ENCODE peak calls at places on chromosome 1, in five cellular contexts. C is left lung, R is psoas muscle, T is lower lobe of right lung, O is body of pancreas. P is an unnamed sample.

GRCh38 chr1:60436148-60436547 is 362.6 kb upstream of the C1orf87 start:
- DNase-seq in T (no peak), C (no peak), R (no peak), O (no peak), P (no peak)

GRCh38 chr1:231631717-231632116 is 5.1 kb downstream of the DISC1 start:
- DNase-seq in O (no peak), T (no peak), R (no peak), C (no peak), P (no peak)

GRCh38 chr1:6128276-6129081 is 51.6 kb downstream of the CHD5 start:
- DNase-seq in R (peak; percentile 49), O (no peak), T (peak; percentile 44), C (no peak), P (no peak)

GRCh38 chr1:113946112-113946511 is 17.0 kb downstream of the HIPK1 start:
- DNase-seq in O (no peak), R (no peak), C (no peak), T (no peak), P (no peak)

GRCh38 chr1:175162955-175163354 is 29.6 kb downstream of the KIAA0040 start:
- DNase-seq in R (no peak), O (no peak), C (no peak), T (no peak), P (no peak)

GRCh38 chr1:231210126-231210525 is 30.9 kb upstream of the GNPAT start:
- DNase-seq in C (no peak), T (no peak), R (no peak), O (no peak), P (no peak)

GRCh38 chr1:84758968-84759491 is 68.8 kb upstream of the SSX2IP start:
- DNase-seq in O (peak; percentile 24), T (no peak), R (no peak), C (peak; percentile 43), P (no peak)

GRCh38 chr1:58017641-58018040 is 528.9 kb downstream of the OMA1 start:
- DNase-seq in C (no peak), R (no peak), T (no peak), O (no peak), P (no peak)

GRCh38 chr1:27341525-27342252 is at the start of gene SYTL1:
- DNase-seq in R (no peak), C (peak; percentile 76), O (peak; percentile 84), T (peak; percentile 81), P (no peak)

DNA sequence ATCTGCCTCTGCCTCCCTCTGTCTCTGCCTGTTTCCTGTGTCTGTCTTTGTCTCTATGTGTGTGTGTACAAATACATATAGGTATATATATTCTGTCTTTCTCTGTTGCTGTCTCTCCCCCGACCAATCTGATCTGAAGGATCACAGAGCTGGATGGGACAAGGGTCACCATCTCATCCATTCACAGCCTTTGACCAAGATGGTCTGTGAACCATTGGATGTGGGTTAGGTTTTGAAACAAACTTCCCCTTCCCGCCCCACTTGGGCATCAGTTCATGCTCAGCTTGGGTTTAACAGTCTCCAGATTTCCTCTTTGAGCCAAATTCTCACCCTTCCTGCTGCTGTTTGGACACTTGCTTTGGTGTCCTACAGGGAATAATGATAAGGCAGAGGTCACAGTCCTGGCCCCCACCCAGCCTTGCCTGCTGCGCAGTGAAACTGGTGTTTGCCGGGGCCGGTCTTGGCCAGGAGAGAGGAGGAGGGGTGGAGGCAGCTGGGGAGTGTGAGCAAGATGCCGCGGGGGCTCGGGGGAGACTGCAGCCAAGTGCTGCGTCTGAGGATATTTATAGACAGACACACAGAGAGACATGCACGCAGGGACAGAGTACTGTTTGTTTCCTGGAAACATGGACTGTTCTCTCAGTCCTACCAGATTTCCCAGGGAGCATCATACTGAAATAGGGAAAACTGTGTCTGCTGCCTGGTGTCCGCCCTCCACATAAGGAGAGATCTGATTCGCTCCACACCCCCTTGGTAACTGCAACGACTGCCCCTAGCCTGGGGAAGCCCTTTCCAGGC is 27.0 kb upstream of the BTG2 start:
- DNase-seq in R (peak; percentile 98), T (peak; percentile 73), C (peak; percentile 72), O (peak; percentile 89), P (peak; percentile 98)
- TF ChIP-seq CTCF in R (no peak), T (no peak), C (no peak), O (no peak), P (no peak)

GRCh38 chr1:116664366-116664983 is 3.1 kb downstream of the IGSF3 start:
- DNase-seq in O (no peak), R (no peak), T (no peak), C (no peak), P (no peak)
- H3K27ac ChIP-seq in O (no peak overlapping the region), R (no peak overlapping the region), T (no peak overlapping the region), C (no peak overlapping the region), P (no peak overlapping the region)

DNA sequence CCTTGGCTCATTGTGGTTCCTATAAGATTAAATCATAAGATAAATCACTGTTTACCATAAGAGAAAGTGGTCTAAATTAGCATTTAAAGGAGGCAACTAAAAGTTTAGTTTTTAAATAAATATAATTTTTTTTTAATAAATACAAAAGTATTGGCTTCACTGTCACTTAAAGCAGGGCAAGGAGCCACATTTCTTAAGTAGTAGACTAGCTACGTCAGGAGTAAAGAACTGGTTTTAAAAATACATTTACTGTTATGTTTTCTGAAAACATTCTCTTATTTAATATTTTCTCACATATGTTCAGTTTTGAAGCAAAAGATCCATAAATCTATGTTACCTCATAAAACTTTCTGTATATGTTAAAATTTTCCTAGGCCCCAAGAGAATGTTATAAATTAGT is 2.2 kb downstream of the ANGPTL1 start:
- DNase-seq in O (no peak), R (no peak), T (no peak), C (no peak), P (no peak)
- H3K4me3 ChIP-seq in O (no peak overlapping the region), R (peak overlapping the region; percentile 72), T (peak overlapping the region; percentile 35), C (no peak overlapping the region), P (peak overlapping the region; percentile 67)

GRCh38 chr1:17005365-17005740 is 6.4 kb downstream of the ATP13A2 start:
- DNase-seq in T (no peak), O (no peak), R (peak; percentile 35), C (no peak), P (no peak)
- TF ChIP-seq CTCF in T (no peak), O (no peak), R (no peak), C (no peak), P (no peak)

GRCh38 chr1:40788561-40789341 is 5.2 kb downstream of the KCNQ4 start:
- DNase-seq in R (peak; percentile 28), O (no peak), C (no peak), T (peak; percentile 28), P (no peak)
- H3K27ac ChIP-seq in R (no peak overlapping the region), O (no peak overlapping the region), C (no peak overlapping the region), T (no peak overlapping the region), P (no peak overlapping the region)

GRCh38 chr1:223129229-223129851 is 13.7 kb downstream of the TLR5 start:
- DNase-seq in R (peak; percentile 87), T (peak; percentile 86), C (peak; percentile 74), O (peak; percentile 79), P (peak; percentile 85)
- H3K4me3 ChIP-seq in R (peak overlapping the region; percentile 26), T (peak overlapping the region; percentile 24), C (no peak overlapping the region), O (no peak overlapping the region), P (peak overlapping the region; percentile 55)

GRCh38 chr1:41840592-41841246 is 78.0 kb downstream of the HIVEP3 start:
- DNase-seq in T (no peak), C (no peak), O (no peak), R (no peak), P (no peak)
- TF ChIP-seq CTCF in T (no peak), C (no peak), O (no peak), R (no peak), P (no peak)

GRCh38 chr1:230128569-230129269 is 61.7 kb downstream of the GALNT2 start:
- DNase-seq in R (no peak), C (no peak), O (no peak), T (no peak), P (no peak)
- H3K27ac ChIP-seq in R (no peak overlapping the region), C (no peak overlapping the region), O (no peak overlapping the region), T (no peak overlapping the region), P (no peak overlapping the region)

DNA sequence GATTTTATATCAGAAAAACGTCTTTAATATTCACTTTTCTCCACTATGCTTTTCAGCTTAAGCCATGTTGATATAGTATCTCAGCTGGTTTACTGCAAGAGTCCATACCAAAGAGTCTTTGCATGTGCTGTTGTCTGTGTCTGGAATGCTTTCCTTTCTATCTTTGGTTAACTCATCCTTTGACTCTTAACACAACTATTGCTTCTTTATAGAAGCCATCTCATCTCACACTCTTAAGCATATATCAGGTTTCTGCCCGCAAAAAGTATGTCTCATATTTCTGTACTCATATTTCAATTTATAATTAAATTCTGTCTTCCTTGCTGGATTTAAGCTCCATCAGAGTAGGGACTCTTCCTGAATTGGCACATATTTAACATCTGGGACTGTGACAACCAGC is 220.9 kb upstream of the KCNK2 start:
- DNase-seq in R (no peak), T (no peak), O (no peak), C (no peak), P (no peak)
- H3K4me3 ChIP-seq in R (no peak overlapping the region), T (no peak overlapping the region), O (no peak overlapping the region), C (no peak overlapping the region), P (no peak overlapping the region)

GRCh38 chr1:25979210-25979609 is 18.7 kb downstream of the PAFAH2 start:
- DNase-seq in R (no peak), C (no peak), O (peak; percentile 47), T (no peak), P (no peak)
- TF ChIP-seq CTCF in R (no peak), C (no peak), O (no peak), T (no peak), P (no peak)

P was measured in coronary artery.